ENCODE peak calls at places on chromosomes 2 and 18, in six cellular contexts. One of them, this sample, is unnamed.

GRCh38 chr2:230969673-230970015 is 26.3 kb upstream of the SPATA3 start:
- DNase-seq in AG04450: no peak
- DNase-seq in stomach: no peak
- DNase-seq in brain microvascular endothelial cell: no peak
- DNase-seq in CD8-positive, alpha-beta memory T cell: no peak
- DNase-seq in kidney: no peak
- DNase-seq in this sample: no peak

GRCh38 chr2:159797468-159798375 is at the start of gene CD302:
- DNase-seq in AG04450: no peak
- DNase-seq in stomach: peak; percentile 58
- DNase-seq in brain microvascular endothelial cell: peak; percentile 34
- DNase-seq in CD8-positive, alpha-beta memory T cell: peak; percentile 6
- DNase-seq in kidney: peak; percentile 92
- DNase-seq in this sample: peak; percentile 86

GRCh38 chr2:238257786-238258700 is 18.2 kb upstream of the HES6 start:
- DNase-seq in AG04450: no peak
- DNase-seq in stomach: no peak
- DNase-seq in brain microvascular endothelial cell: no peak
- DNase-seq in CD8-positive, alpha-beta memory T cell: no peak
- DNase-seq in kidney: peak; percentile 53
- DNase-seq in this sample: no peak

GRCh38 chr18:77103181-77103875 is 29.3 kb downstream of the MBP start:
- DNase-seq in AG04450: no peak
- DNase-seq in stomach: no peak
- DNase-seq in brain microvascular endothelial cell: peak; percentile 72
- DNase-seq in CD8-positive, alpha-beta memory T cell: no peak
- DNase-seq in kidney: peak; percentile 45
- DNase-seq in this sample: no peak

GRCh38 chr18:30192216-30192615 is 850.3 kb downstream of the DSC3 start:
- DNase-seq in AG04450: no peak
- DNase-seq in stomach: no peak
- DNase-seq in brain microvascular endothelial cell: no peak
- DNase-seq in CD8-positive, alpha-beta memory T cell: no peak
- DNase-seq in kidney: no peak
- DNase-seq in this sample: no peak

GRCh38 chr2:55231546-55232083 is 478 bp downstream of the CLHC1 start:
- DNase-seq in AG04450: no peak
- DNase-seq in stomach: no peak
- DNase-seq in brain microvascular endothelial cell: no peak
- DNase-seq in CD8-positive, alpha-beta memory T cell: no peak
- DNase-seq in kidney: no peak
- DNase-seq in this sample: no peak

GRCh38 chr2:68784191-68784590 is 49.6 kb downstream of the ARHGAP25 start:
- DNase-seq in AG04450: no peak
- DNase-seq in stomach: no peak
- DNase-seq in brain microvascular endothelial cell: no peak
- DNase-seq in CD8-positive, alpha-beta memory T cell: no peak
- DNase-seq in kidney: no peak
- DNase-seq in this sample: no peak

GRCh38 chr18:13895505-13896033 is 19.8 kb downstream of the MC2R start:
- DNase-seq in AG04450: no peak
- DNase-seq in stomach: no peak
- DNase-seq in brain microvascular endothelial cell: no peak
- DNase-seq in CD8-positive, alpha-beta memory T cell: no peak
- DNase-seq in kidney: no peak
- DNase-seq in this sample: no peak

GRCh38 chr2:238016526-238016925 is 44.3 kb upstream of the SCLY start:
- DNase-seq in AG04450: no peak
- DNase-seq in stomach: no peak
- DNase-seq in brain microvascular endothelial cell: no peak
- DNase-seq in CD8-positive, alpha-beta memory T cell: no peak
- DNase-seq in kidney: no peak
- DNase-seq in this sample: no peak

GRCh38 chr2:69514406-69514805 is 77.2 kb upstream of the NFU1 start:
- DNase-seq in AG04450: peak; percentile 83
- DNase-seq in stomach: no peak
- DNase-seq in brain microvascular endothelial cell: peak; percentile 87
- DNase-seq in CD8-positive, alpha-beta memory T cell: no peak
- DNase-seq in kidney: peak; percentile 84
- DNase-seq in this sample: peak; percentile 31

GRCh38 chr2:235958631-235959395 is 209.4 kb downstream of the GBX2 start:
- DNase-seq in AG04450: no peak
- DNase-seq in stomach: no peak
- DNase-seq in brain microvascular endothelial cell: peak; percentile 24
- DNase-seq in CD8-positive, alpha-beta memory T cell: no peak
- DNase-seq in kidney: no peak
- DNase-seq in this sample: no peak

GRCh38 chr2:159462961-159463360 is 153.4 kb downstream of the BAZ2B start:
- DNase-seq in AG04450: no peak
- DNase-seq in stomach: no peak
- DNase-seq in brain microvascular endothelial cell: no peak
- DNase-seq in CD8-positive, alpha-beta memory T cell: no peak
- DNase-seq in kidney: no peak
- DNase-seq in this sample: no peak

GRCh38 chr18:8948011-8948410 is 154.5 kb upstream of the NDUFV2 start:
- DNase-seq in AG04450: no peak
- DNase-seq in stomach: no peak
- DNase-seq in brain microvascular endothelial cell: no peak
- DNase-seq in CD8-positive, alpha-beta memory T cell: no peak
- DNase-seq in kidney: no peak
- DNase-seq in this sample: no peak

GRCh38 chr2:176078440-176079284 is 5.1 kb downstream of the EVX2 start:
- DNase-seq in AG04450: no peak
- DNase-seq in stomach: no peak
- DNase-seq in brain microvascular endothelial cell: no peak
- DNase-seq in CD8-positive, alpha-beta memory T cell: no peak
- DNase-seq in kidney: no peak
- DNase-seq in this sample: no peak

GRCh38 chr18:3906072-3906471 is 456.1 kb downstream of the TGIF1 start:
- DNase-seq in AG04450: no peak
- DNase-seq in stomach: no peak
- DNase-seq in brain microvascular endothelial cell: no peak
- DNase-seq in CD8-positive, alpha-beta memory T cell: no peak
- DNase-seq in kidney: no peak
- DNase-seq in this sample: no peak

GRCh38 chr2:31221549-31221948 is 4.2 kb upstream of the CAPN14 start:
- DNase-seq in AG04450: no peak
- DNase-seq in stomach: no peak
- DNase-seq in brain microvascular endothelial cell: no peak
- DNase-seq in CD8-positive, alpha-beta memory T cell: no peak
- DNase-seq in kidney: no peak
- DNase-seq in this sample: no peak

DNA sequence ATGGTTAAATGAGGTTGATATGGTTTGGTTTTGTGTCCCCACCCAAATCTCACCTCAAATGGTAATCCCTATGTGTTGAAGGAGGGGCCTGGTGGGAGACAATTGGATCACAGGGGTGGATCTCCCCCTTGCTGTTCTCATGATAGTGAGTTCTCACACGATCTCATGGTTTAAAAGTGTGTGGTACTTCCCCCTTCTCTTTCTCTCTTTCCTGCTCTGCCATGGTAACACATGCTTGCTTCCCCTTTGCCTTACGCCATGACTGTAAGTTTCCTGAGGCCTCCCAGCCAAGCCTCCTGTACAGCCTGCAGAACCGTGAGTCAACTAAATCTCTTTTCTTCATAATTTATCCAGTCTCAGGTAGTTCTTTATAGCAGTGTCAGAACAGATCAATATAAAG is 24.7 kb upstream of the FAM124B start:
- DNase-seq in AG04450: no peak
- DNase-seq in stomach: no peak
- DNase-seq in brain microvascular endothelial cell: no peak
- DNase-seq in CD8-positive, alpha-beta memory T cell: no peak
- DNase-seq in kidney: no peak
- DNase-seq in this sample: no peak
- H3K27ac ChIP-seq in AG04450: no peak overlapping the region
- H3K27ac ChIP-seq in stomach: no peak overlapping the region
- H3K27ac ChIP-seq in brain microvascular endothelial cell: no peak overlapping the region
- H3K27ac ChIP-seq in CD8-positive, alpha-beta memory T cell: no peak overlapping the region
- H3K27ac ChIP-seq in kidney: no peak overlapping the region
- H3K27ac ChIP-seq in this sample: no peak overlapping the region

DNA sequence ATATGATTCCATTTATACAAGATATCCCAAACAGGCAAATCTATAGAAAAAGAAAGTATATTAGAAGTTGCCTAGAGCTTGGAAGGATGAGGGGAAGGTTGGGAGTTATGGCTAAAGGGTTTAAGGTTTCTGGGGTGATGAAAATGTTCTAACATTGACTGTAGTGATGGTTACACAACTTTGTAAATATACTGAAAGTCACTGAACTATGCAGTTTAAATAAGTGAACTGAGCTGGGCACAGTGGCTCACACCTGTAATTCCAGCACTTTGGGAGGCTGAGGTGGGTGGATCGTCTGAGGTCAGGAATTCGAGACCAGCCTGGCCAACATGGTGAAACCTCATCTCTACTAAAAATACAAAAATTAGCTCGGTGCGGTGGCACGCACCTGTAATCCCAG is 91.5 kb downstream of the ATAD2B start:
- DNase-seq in AG04450: no peak
- DNase-seq in stomach: no peak
- DNase-seq in brain microvascular endothelial cell: no peak
- DNase-seq in CD8-positive, alpha-beta memory T cell: no peak
- DNase-seq in kidney: no peak
- DNase-seq in this sample: no peak
- H3K27ac ChIP-seq in AG04450: no peak overlapping the region
- H3K27ac ChIP-seq in stomach: no peak overlapping the region
- H3K27ac ChIP-seq in brain microvascular endothelial cell: no peak overlapping the region
- H3K27ac ChIP-seq in CD8-positive, alpha-beta memory T cell: no peak overlapping the region
- H3K27ac ChIP-seq in kidney: no peak overlapping the region
- H3K27ac ChIP-seq in this sample: no peak overlapping the region

GRCh38 chr2:127092306-127092705 is 14.6 kb downstream of the BIN1 start:
- DNase-seq in AG04450: no peak
- DNase-seq in stomach: no peak
- DNase-seq in brain microvascular endothelial cell: no peak
- DNase-seq in CD8-positive, alpha-beta memory T cell: no peak
- DNase-seq in kidney: peak; percentile 67
- DNase-seq in this sample: no peak

GRCh38 chr2:127094509-127095366 is 12.2 kb downstream of the BIN1 start:
- DNase-seq in AG04450: no peak
- DNase-seq in stomach: peak; percentile 81
- DNase-seq in brain microvascular endothelial cell: no peak
- DNase-seq in CD8-positive, alpha-beta memory T cell: no peak
- DNase-seq in kidney: peak; percentile 93
- DNase-seq in this sample: no peak

GRCh38 chr2:127093648-127094210 is 13.2 kb downstream of the BIN1 start:
- DNase-seq in AG04450: no peak
- DNase-seq in stomach: no peak
- DNase-seq in brain microvascular endothelial cell: no peak
- DNase-seq in CD8-positive, alpha-beta memory T cell: no peak
- DNase-seq in kidney: peak; percentile 61
- DNase-seq in this sample: no peak

GRCh38 chr2:127091886-127092285 is 15.1 kb downstream of the BIN1 start:
- DNase-seq in AG04450: no peak
- DNase-seq in stomach: no peak
- DNase-seq in brain microvascular endothelial cell: no peak
- DNase-seq in CD8-positive, alpha-beta memory T cell: no peak
- DNase-seq in kidney: peak; percentile 51
- DNase-seq in this sample: no peak

DNA sequence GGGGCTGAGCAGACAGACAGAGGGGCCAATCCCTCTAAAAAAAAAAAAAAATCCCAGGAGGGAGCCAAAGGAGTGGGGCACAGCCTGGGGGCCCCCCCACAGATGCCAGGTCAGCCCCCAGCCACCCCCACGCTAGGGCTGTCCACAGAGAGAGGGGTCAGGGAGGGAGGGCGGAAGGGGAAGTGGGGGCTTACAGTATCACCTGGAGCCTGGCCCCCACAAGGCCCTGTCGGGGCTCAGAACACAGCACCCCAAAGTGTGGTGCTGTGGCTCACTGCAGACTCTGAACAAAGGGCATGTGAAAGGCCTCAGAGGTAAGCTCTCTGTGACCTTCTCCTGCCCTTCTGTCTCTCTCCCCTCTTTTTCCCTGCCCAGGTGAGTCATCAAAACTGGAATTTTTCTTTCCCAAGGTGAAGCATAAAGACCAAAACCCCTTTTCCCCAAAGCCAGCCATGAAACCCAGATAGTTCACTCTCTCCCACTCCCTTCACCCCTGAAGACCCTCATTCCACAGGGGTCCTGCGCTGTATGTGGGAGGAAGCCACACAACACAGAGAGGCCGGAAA is 13.9 kb downstream of the BIN1 start:
- DNase-seq in AG04450: no peak
- DNase-seq in stomach: no peak
- DNase-seq in brain microvascular endothelial cell: no peak
- DNase-seq in CD8-positive, alpha-beta memory T cell: no peak
- DNase-seq in kidney: peak; percentile 32
- DNase-seq in this sample: no peak
- H3K27ac ChIP-seq in AG04450: no peak overlapping the region
- H3K27ac ChIP-seq in stomach: no peak overlapping the region
- H3K27ac ChIP-seq in brain microvascular endothelial cell: no peak overlapping the region
- H3K27ac ChIP-seq in CD8-positive, alpha-beta memory T cell: no peak overlapping the region
- H3K27ac ChIP-seq in kidney: peak overlapping the region; percentile 9
- H3K27ac ChIP-seq in this sample: no peak overlapping the region

GRCh38 chr2:43169987-43170732 is 56.2 kb downstream of the ZFP36L2 start:
- DNase-seq in AG04450: no peak
- DNase-seq in stomach: peak; percentile 65
- DNase-seq in brain microvascular endothelial cell: no peak
- DNase-seq in CD8-positive, alpha-beta memory T cell: peak; percentile 42
- DNase-seq in kidney: no peak
- DNase-seq in this sample: no peak
- H3K27ac ChIP-seq in AG04450: no peak overlapping the region
- H3K27ac ChIP-seq in stomach: peak overlapping the region; percentile 73
- H3K27ac ChIP-seq in brain microvascular endothelial cell: no peak overlapping the region
- H3K27ac ChIP-seq in CD8-positive, alpha-beta memory T cell: peak overlapping the region; percentile 53
- H3K27ac ChIP-seq in kidney: no peak overlapping the region
- H3K27ac ChIP-seq in this sample: peak overlapping the region; percentile 11

DNA sequence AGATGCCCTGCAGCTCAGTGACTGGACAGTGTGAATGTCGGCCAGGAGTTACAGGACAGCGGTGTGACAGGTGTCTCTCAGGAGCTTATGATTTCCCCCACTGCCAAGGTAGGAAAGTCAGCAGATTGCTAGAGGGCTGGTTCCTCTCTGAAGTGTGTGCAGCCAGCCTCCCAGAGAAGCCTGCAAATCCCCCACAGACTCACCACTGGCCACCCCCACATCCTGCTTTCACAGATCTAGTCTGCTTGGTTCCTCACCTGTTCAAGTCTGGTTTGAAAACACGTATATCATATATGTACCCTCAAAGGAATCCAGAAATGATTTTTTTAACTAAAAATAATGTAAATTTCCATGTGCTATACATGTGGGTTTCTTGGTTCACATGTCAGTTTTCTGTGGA is 121.1 kb downstream of the LAMA3 start:
- DNase-seq in AG04450: no peak
- DNase-seq in stomach: no peak
- DNase-seq in brain microvascular endothelial cell: no peak
- DNase-seq in CD8-positive, alpha-beta memory T cell: peak; percentile 24
- DNase-seq in kidney: no peak
- DNase-seq in this sample: no peak
- H3K27ac ChIP-seq in AG04450: no peak overlapping the region
- H3K27ac ChIP-seq in stomach: no peak overlapping the region
- H3K27ac ChIP-seq in brain microvascular endothelial cell: no peak overlapping the region
- H3K27ac ChIP-seq in CD8-positive, alpha-beta memory T cell: no peak overlapping the region
- H3K27ac ChIP-seq in kidney: no peak overlapping the region
- H3K27ac ChIP-seq in this sample: no peak overlapping the region

GRCh38 chr2:100630473-100630977 is 67.7 kb downstream of the PDCL3 start:
- DNase-seq in AG04450: no peak
- DNase-seq in stomach: no peak
- DNase-seq in brain microvascular endothelial cell: peak; percentile 19
- DNase-seq in CD8-positive, alpha-beta memory T cell: no peak
- DNase-seq in kidney: no peak
- DNase-seq in this sample: no peak
- H3K27ac ChIP-seq in AG04450: no peak overlapping the region
- H3K27ac ChIP-seq in stomach: no peak overlapping the region
- H3K27ac ChIP-seq in brain microvascular endothelial cell: no peak overlapping the region
- H3K27ac ChIP-seq in CD8-positive, alpha-beta memory T cell: no peak overlapping the region
- H3K27ac ChIP-seq in kidney: no peak overlapping the region
- H3K27ac ChIP-seq in this sample: no peak overlapping the region

GRCh38 chr2:216111122-216111521 is 2.0 kb downstream of the XRCC5 start:
- DNase-seq in AG04450: no peak
- DNase-seq in stomach: no peak
- DNase-seq in brain microvascular endothelial cell: no peak
- DNase-seq in CD8-positive, alpha-beta memory T cell: no peak
- DNase-seq in kidney: no peak
- DNase-seq in this sample: no peak
- H3K27ac ChIP-seq in AG04450: no peak overlapping the region
- H3K27ac ChIP-seq in stomach: no peak overlapping the region
- H3K27ac ChIP-seq in brain microvascular endothelial cell: no peak overlapping the region
- H3K27ac ChIP-seq in CD8-positive, alpha-beta memory T cell: no peak overlapping the region
- H3K27ac ChIP-seq in kidney: no peak overlapping the region
- H3K27ac ChIP-seq in this sample: no peak overlapping the region

This sample was measured in left ventricle myocardium inferior.